ENCODE peak calls at places on chromosomes 1 and 21, in five cellular contexts. One of them, this sample, is unnamed.
A peak's percentile ranks its signal among the peaks of the same experiment; 100 is the strongest.

GRCh38 chr1:219433471-219434131 is 179.3 kb downstream of the ZC3H11B start:
- DNase-seq in colonic mucosa: no peak
- DNase-seq in thoracic aorta: no peak
- DNase-seq in Panc1: no peak
- DNase-seq in HCT116: no peak
- DNase-seq in this sample: no peak

GRCh38 chr1:51628715-51629590 is 12.1 kb downstream of the OSBPL9 start:
- DNase-seq in colonic mucosa: no peak
- DNase-seq in Panc1: no peak
- DNase-seq in thoracic aorta: no peak
- DNase-seq in HCT116: no peak
- DNase-seq in this sample: no peak

GRCh38 chr1:35726814-35727433 is 8.2 kb upstream of the C1orf216 start:
- DNase-seq in HCT116: peak; percentile 24
- DNase-seq in Panc1: no peak
- DNase-seq in thoracic aorta: no peak
- DNase-seq in colonic mucosa: peak; percentile 40
- DNase-seq in this sample: peak; percentile 66

GRCh38 chr21:35743571-35743970 is 316.8 kb downstream of the SETD4 start:
- DNase-seq in HCT116: no peak
- DNase-seq in thoracic aorta: no peak
- DNase-seq in Panc1: no peak
- DNase-seq in colonic mucosa: no peak
- DNase-seq in this sample: no peak

GRCh38 chr1:65793359-65793732 is 651 bp downstream of the PDE4B start:
- DNase-seq in HCT116: no peak
- DNase-seq in thoracic aorta: no peak
- DNase-seq in Panc1: no peak
- DNase-seq in colonic mucosa: no peak
- DNase-seq in this sample: no peak

GRCh38 chr21:41643246-41643966 is 123.4 kb downstream of the RIPK4 start:
- DNase-seq in HCT116: no peak
- DNase-seq in thoracic aorta: no peak
- DNase-seq in Panc1: no peak
- DNase-seq in colonic mucosa: no peak
- DNase-seq in this sample: no peak

GRCh38 chr1:100606438-100606837 is 68.5 kb downstream of the GPR88 start:
- DNase-seq in thoracic aorta: no peak
- DNase-seq in HCT116: peak; percentile 13
- DNase-seq in colonic mucosa: peak; percentile 28
- DNase-seq in Panc1: no peak
- DNase-seq in this sample: peak; percentile 78

GRCh38 chr1:48917901-48918603 is 141.4 kb upstream of the BEND5 start:
- DNase-seq in HCT116: no peak
- DNase-seq in colonic mucosa: no peak
- DNase-seq in Panc1: no peak
- DNase-seq in thoracic aorta: no peak
- DNase-seq in this sample: no peak

GRCh38 chr1:184867866-184868585 is 106.3 kb downstream of the NIBAN1 start:
- DNase-seq in HCT116: no peak
- DNase-seq in thoracic aorta: no peak
- DNase-seq in colonic mucosa: no peak
- DNase-seq in Panc1: no peak
- DNase-seq in this sample: no peak

GRCh38 chr1:86714159-86714558 is 9.8 kb downstream of the SH3GLB1 start:
- DNase-seq in colonic mucosa: no peak
- DNase-seq in Panc1: no peak
- DNase-seq in thoracic aorta: no peak
- DNase-seq in HCT116: no peak
- DNase-seq in this sample: no peak

DNA sequence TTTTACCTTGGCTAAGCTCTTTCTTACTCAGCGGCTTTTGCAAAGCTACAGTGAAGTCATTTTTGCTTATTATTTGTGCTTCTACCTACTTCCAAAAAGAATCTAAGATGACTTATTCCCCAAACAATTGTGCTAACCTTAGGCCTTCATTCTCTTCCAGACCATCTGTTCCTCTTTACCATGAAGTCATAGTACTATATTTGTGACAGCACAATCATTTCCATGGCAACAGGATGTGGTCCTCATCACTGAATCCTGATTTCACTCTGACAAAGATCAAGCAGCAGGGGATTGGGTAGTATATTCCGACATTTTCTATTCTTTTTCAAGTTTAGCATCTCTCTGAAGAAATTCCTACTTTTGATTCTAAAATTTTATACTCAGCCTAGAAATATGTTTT is 24.8 kb upstream of the NMNAT2 start:
- DNase-seq in colonic mucosa: no peak
- DNase-seq in thoracic aorta: no peak
- DNase-seq in Panc1: no peak
- DNase-seq in HCT116: no peak
- DNase-seq in this sample: no peak
- H3K4me1 ChIP-seq in colonic mucosa: no peaks in the 10 kb centered on the region
- H3K4me1 ChIP-seq in thoracic aorta: no peaks in the 10 kb centered on the region
- H3K4me1 ChIP-seq in Panc1: no peaks in the 10 kb centered on the region
- H3K4me1 ChIP-seq in HCT116: no peaks in the 10 kb centered on the region
- H3K4me1 ChIP-seq in this sample: peaks cover 12% of the 10 kb centered on the region

DNA sequence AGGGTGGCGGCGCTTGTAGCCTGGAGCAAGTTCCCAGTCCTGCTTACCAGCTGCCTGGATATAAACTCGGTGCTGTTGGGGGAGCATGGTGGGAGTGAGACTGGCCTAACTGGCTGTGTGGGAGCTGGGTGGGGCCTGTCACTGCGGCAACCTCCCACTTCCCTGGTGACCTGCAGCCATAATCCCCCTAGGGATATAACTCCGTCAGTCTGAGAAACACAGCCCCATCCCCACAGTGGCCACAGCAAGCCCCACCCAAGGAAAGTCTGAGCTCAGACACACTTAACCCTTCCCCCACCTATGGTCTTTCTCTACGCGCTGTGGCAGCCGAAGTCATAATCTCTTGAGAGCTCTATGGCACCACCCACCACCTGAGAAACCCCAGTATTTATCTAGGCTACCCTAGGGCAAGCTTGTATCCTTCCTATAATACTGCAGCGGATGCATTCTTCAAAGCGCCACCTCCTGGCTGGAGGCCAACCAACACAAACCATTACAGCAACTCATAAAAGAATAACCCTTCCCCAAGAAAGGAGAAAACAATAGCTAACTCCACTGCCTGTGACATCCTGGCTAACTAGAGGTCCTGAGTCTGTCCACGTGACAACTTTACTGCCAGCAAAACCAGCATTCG is 57.4 kb downstream of the ZNF648 start:
- DNase-seq in colonic mucosa: peak; percentile 25
- DNase-seq in thoracic aorta: no peak
- DNase-seq in Panc1: no peak
- DNase-seq in HCT116: no peak
- DNase-seq in this sample: no peak
- H3K4me1 ChIP-seq in colonic mucosa: no peaks in the 10 kb centered on the region
- H3K4me1 ChIP-seq in thoracic aorta: no peaks in the 10 kb centered on the region
- H3K4me1 ChIP-seq in Panc1: no peaks in the 10 kb centered on the region
- H3K4me1 ChIP-seq in HCT116: peaks cover 2% of the 10 kb centered on the region
- H3K4me1 ChIP-seq in this sample: no peaks in the 10 kb centered on the region

DNA sequence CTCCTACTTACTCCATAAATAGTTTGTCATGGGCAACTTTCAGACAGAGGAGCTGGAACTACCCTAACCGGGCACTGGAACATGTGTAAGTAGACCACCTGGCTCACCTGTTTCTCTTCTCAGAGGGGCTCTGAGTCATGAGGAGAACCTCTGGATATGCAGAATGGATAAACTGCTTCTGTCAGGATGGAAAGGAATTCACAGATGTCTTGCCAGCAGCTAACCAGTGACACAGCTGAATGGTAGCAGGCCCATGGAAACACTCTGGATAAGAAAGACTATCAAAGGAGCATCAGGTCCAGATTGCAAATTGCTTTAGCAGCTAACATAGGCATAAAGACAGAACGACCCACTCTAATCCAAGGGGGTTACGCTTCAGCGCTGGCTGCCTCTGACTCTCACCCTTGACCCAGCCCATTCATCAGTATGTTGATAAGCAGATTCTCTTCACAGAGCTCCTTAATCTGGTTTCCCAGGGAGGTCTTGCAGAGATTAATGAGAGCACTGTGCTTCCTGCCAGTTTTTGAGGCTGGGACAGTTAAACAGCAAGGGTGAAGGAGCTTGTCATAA is 54.2 kb downstream of the HIVEP3 start:
- DNase-seq in HCT116: no peak
- DNase-seq in colonic mucosa: no peak
- DNase-seq in thoracic aorta: no peak
- DNase-seq in Panc1: no peak
- DNase-seq in this sample: no peak
- H3K4me1 ChIP-seq in HCT116: peaks cover 29% of the 10 kb centered on the region
- H3K4me1 ChIP-seq in colonic mucosa: no peaks in the 10 kb centered on the region
- H3K4me1 ChIP-seq in thoracic aorta: no peaks in the 10 kb centered on the region
- H3K4me1 ChIP-seq in Panc1: peaks cover 39% of the 10 kb centered on the region
- H3K4me1 ChIP-seq in this sample: peaks cover 25% of the 10 kb centered on the region

GRCh38 chr1:234911787-234912186 is 216.8 kb downstream of the TOMM20 start:
- DNase-seq in colonic mucosa: no peak
- DNase-seq in Panc1: no peak
- DNase-seq in HCT116: no peak
- DNase-seq in thoracic aorta: no peak
- DNase-seq in this sample: peak; percentile 87

GRCh38 chr1:234909851-234910250 is 218.8 kb downstream of the TOMM20 start:
- DNase-seq in Panc1: no peak
- DNase-seq in thoracic aorta: no peak
- DNase-seq in colonic mucosa: no peak
- DNase-seq in HCT116: no peak
- DNase-seq in this sample: no peak

GRCh38 chr1:234914606-234915290 is 213.9 kb downstream of the TOMM20 start:
- DNase-seq in colonic mucosa: no peak
- DNase-seq in Panc1: no peak
- DNase-seq in thoracic aorta: no peak
- DNase-seq in HCT116: no peak
- DNase-seq in this sample: no peak

GRCh38 chr1:234913771-234914170 is 214.9 kb downstream of the TOMM20 start:
- DNase-seq in HCT116: no peak
- DNase-seq in Panc1: no peak
- DNase-seq in colonic mucosa: no peak
- DNase-seq in thoracic aorta: no peak
- DNase-seq in this sample: no peak

GRCh38 chr1:234912541-234913312 is 215.9 kb downstream of the TOMM20 start:
- DNase-seq in colonic mucosa: no peak
- DNase-seq in thoracic aorta: no peak
- DNase-seq in Panc1: no peak
- DNase-seq in HCT116: no peak
- DNase-seq in this sample: no peak
- H3K4me1 ChIP-seq in colonic mucosa: peaks cover 4% of the 10 kb centered on the region
- H3K4me1 ChIP-seq in thoracic aorta: peaks cover 35% of the 10 kb centered on the region
- H3K4me1 ChIP-seq in Panc1: peaks cover 11% of the 10 kb centered on the region
- H3K4me1 ChIP-seq in HCT116: no peaks in the 10 kb centered on the region
- H3K4me1 ChIP-seq in this sample: peaks cover 19% of the 10 kb centered on the region

GRCh38 chr1:21308330-21308729 is 18.1 kb upstream of the ECE1 start:
- DNase-seq in thoracic aorta: no peak
- DNase-seq in colonic mucosa: no peak
- DNase-seq in HCT116: no peak
- DNase-seq in Panc1: no peak
- DNase-seq in this sample: no peak
- H3K4me1 ChIP-seq in thoracic aorta: peaks cover 34% of the 10 kb centered on the region
- H3K4me1 ChIP-seq in colonic mucosa: no peaks in the 10 kb centered on the region
- H3K4me1 ChIP-seq in HCT116: peaks cover 27% of the 10 kb centered on the region
- H3K4me1 ChIP-seq in Panc1: peaks cover 66% of the 10 kb centered on the region
- H3K4me1 ChIP-seq in this sample: peaks cover 34% of the 10 kb centered on the region

GRCh38 chr1:109275706-109276345 is 7.1 kb downstream of the PSRC1 start:
- DNase-seq in Panc1: no peak
- DNase-seq in thoracic aorta: no peak
- DNase-seq in colonic mucosa: no peak
- DNase-seq in HCT116: no peak
- DNase-seq in this sample: no peak
- H3K4me1 ChIP-seq in Panc1: peaks cover 22% of the 10 kb centered on the region
- H3K4me1 ChIP-seq in thoracic aorta: no peaks in the 10 kb centered on the region
- H3K4me1 ChIP-seq in colonic mucosa: peaks cover 15% of the 10 kb centered on the region
- H3K4me1 ChIP-seq in HCT116: peaks cover 35% of the 10 kb centered on the region
- H3K4me1 ChIP-seq in this sample: no peaks in the 10 kb centered on the region

GRCh38 chr1:228866498-228866897 is 131.2 kb downstream of the RHOU start:
- DNase-seq in thoracic aorta: no peak
- DNase-seq in HCT116: no peak
- DNase-seq in Panc1: no peak
- DNase-seq in colonic mucosa: peak; percentile 14
- DNase-seq in this sample: no peak
- H3K4me1 ChIP-seq in thoracic aorta: peaks cover 3% of the 10 kb centered on the region
- H3K4me1 ChIP-seq in HCT116: peaks cover 10% of the 10 kb centered on the region
- H3K4me1 ChIP-seq in Panc1: peaks cover 59% of the 10 kb centered on the region
- H3K4me1 ChIP-seq in colonic mucosa: peaks cover 6% of the 10 kb centered on the region
- H3K4me1 ChIP-seq in this sample: no peaks in the 10 kb centered on the region

DNA sequence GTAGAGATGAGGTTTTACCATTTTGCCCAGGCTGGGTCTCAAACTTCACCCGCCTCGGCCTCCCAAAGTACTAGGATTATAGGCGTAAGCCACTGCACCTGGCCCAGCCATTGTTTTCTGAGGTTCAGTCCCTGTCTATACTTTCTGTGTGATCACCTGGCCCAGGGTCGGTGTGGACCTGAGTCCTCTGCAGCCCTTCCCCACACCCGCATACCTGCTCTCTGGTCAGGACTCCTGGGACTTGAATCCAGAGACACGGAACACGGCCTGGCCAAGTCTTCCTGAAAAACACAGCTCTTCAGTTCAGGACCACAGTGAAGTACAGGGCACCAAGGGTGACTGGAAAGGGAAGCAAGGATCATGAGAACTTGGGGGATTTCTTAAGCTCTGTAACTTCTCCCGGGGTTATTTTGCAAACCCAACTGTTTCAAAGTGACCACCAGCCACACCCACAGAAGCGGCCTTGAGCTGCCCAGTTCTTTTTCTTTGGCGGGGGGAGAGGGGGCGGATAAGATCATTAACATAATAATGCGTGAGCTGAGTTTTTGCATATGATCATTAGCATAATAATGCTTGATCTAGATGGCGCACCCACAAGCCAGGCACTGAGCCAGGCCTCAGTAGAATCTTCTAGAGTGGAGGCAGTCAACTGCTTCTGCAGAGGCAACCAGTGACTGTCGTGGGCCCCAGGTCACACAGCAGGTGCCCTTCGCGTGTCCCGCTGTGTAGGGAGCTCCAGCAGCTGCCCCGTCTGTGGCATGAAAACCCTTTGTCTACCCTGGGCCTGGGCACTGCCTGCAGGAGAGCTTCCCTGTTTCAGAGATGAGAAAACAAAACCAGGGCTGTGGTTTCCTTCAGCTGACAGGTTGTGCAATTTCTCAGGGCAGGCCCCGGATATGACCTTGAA is 1.7 kb upstream of the NADK start:
- DNase-seq in Panc1: no peak
- DNase-seq in HCT116: no peak
- DNase-seq in colonic mucosa: peak; percentile 86
- DNase-seq in thoracic aorta: no peak
- DNase-seq in this sample: no peak
- H3K4me1 ChIP-seq in Panc1: peaks cover 44% of the 10 kb centered on the region
- H3K4me1 ChIP-seq in HCT116: peaks cover 22% of the 10 kb centered on the region
- H3K4me1 ChIP-seq in colonic mucosa: peaks cover 50% of the 10 kb centered on the region
- H3K4me1 ChIP-seq in thoracic aorta: peaks cover 54% of the 10 kb centered on the region
- H3K4me1 ChIP-seq in this sample: peaks cover 20% of the 10 kb centered on the region